ENCODE peak calls at places on chromosomes 11 and 22, in ten cellular contexts. W is endothelial cell of umbilical vein, C is right lobe of liver, I is heart left ventricle, K is uterus, M is right atrium auricular region, Z is left ventricle myocardium inferior, U is cardiac muscle cell, B is neural progenitor cell, N is kidney epithelial cell. Q is an unnamed sample.

GRCh38 chr22:49993649-49994360 is 18.8 kb downstream of the IL17REL start:
- DNase-seq in W (no peak), C (peak; percentile 45), I (no peak), K (no peak), M (no peak), Z (no peak), U (no peak), B (no peak), N (no peak), Q (no peak)

GRCh38 chr22:49203091-49203862 is 624.4 kb downstream of the BRD1 start:
- DNase-seq in W (no peak), C (peak; percentile 19), I (no peak), K (no peak), M (peak; percentile 21), Z (no peak), U (no peak), B (no peak), N (no peak), Q (no peak)

GRCh38 chr11:47593934-47594855 is at the start of gene C1QTNF4:
- DNase-seq in W (no peak), C (no peak), I (no peak), K (no peak), M (no peak), Z (no peak), U (peak; percentile 78), B (peak; percentile 78), N (no peak), Q (no peak)

GRCh38 chr11:8368772-8369171 is 105.1 kb upstream of the LMO1 start:
- DNase-seq in W (no peak), C (no peak), I (no peak), K (no peak), M (no peak), Z (no peak), U (no peak), B (no peak), N (no peak), Q (no peak)

GRCh38 chr11:11798586-11799438 is 43.0 kb upstream of the USP47 start:
- DNase-seq in W (peak; percentile 76), C (peak; percentile 87), I (peak; percentile 71), K (peak; percentile 82), M (peak; percentile 89), Z (peak; percentile 85), U (peak; percentile 86), B (peak; percentile 66), N (peak; percentile 26), Q (no peak)

GRCh38 chr11:102757823-102758549 is 22.4 kb downstream of the MMP10 start:
- DNase-seq in W (peak; percentile 77), C (no peak), I (no peak), K (no peak), M (no peak), Z (no peak), U (no peak), B (no peak), N (peak; percentile 62), Q (no peak)

GRCh38 chr11:72556433-72556832 is 117.8 kb downstream of the PDE2A start:
- DNase-seq in W (no peak), C (no peak), I (no peak), K (no peak), M (peak; percentile 42), Z (no peak), U (no peak), B (peak; percentile 1), N (no peak), Q (no peak)

GRCh38 chr11:131463609-131464008 is 93.2 kb downstream of the NTM start:
- DNase-seq in W (no peak), C (no peak), I (no peak), K (no peak), M (peak; percentile 54), Z (no peak), U (no peak), B (no peak), N (no peak), Q (no peak)

GRCh38 chr11:67165595-67165994 is 46.5 kb downstream of the KDM2A start:
- DNase-seq in W (no peak), C (no peak), I (no peak), K (no peak), M (no peak), Z (no peak), U (no peak), B (no peak), N (no peak), Q (no peak)

GRCh38 chr11:67167086-67167485 is 48.0 kb downstream of the KDM2A start:
- DNase-seq in W (peak; percentile 8), C (no peak), I (no peak), K (no peak), M (no peak), Z (no peak), U (no peak), B (no peak), N (no peak), Q (no peak)

GRCh38 chr11:67163006-67163405 is 43.9 kb downstream of the KDM2A start:
- DNase-seq in W (no peak), C (no peak), I (no peak), K (no peak), M (no peak), Z (no peak), U (no peak), B (no peak), N (no peak), Q (no peak)

GRCh38 chr11:67167715-67168114 is 48.7 kb downstream of the KDM2A start:
- DNase-seq in W (no peak), C (no peak), I (no peak), K (no peak), M (no peak), Z (no peak), U (no peak), B (no peak), N (no peak), Q (no peak)
- H3K4me3 ChIP-seq in W (no peak overlapping the region), C (no peak overlapping the region), I (no peak overlapping the region), K (no peak overlapping the region), M (no peak overlapping the region), Z (no peak overlapping the region), U (no peak overlapping the region), B (no peak overlapping the region), N (no peak overlapping the region), Q (no peak overlapping the region)

DNA sequence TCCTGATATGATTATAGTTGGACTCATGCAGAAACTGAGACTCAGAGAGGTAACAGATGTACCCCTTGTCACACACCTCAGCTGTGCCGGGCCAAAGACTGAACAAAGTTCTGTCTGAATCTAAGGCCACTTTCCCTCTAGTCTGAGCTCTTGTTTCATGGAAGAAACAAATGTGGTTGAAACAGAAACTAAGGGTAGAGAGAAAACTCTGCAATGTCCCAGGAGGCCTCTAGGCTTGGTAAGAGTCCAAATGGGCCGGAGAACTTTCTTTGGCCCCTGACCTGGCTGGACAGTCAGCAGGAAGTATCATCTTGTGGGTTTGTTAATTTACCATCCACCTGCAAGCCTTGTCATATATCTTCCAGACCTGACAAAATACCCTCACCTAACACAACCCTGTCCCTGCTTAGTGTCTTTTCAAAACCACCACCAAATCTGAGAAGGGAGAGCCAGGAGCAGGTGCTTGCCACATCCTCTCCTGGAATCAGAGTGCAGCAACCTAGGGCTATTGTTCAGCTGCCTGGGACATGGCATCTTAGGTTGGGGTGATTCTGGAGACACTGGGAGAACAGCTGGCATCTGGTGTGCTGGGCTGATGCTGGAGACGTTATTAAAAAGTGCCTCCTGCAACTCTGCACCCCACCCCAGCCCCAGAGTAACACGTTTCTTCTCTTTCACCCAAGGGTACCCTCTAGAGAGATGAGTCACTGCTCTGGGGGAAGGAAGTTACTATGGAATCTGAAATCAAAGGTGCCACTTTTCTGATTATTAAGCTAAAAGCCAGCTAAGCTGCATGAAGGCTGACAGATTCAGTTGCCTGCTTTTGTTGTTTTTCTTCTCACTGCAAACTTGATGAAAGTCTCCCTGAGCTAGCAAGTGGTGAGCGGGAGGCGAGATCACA is 126.3 kb upstream of the TIMP3 start:
- DNase-seq in W (no peak), C (no peak), I (peak; percentile 43), K (peak; percentile 38), M (no peak), Z (peak; percentile 36), U (no peak), B (no peak), N (no peak), Q (no peak)
- TF ChIP-seq CTCF in W (no peak), C (peak; percentile 16), I (no peak), K (no peak), M (no peak), Z (peak; percentile 41), U (peak; percentile 29), B (no peak), N (no peak), Q (no peak)

GRCh38 chr11:116860303-116860702 is 22.9 kb upstream of the APOA1 start:
- DNase-seq in W (no peak), C (no peak), I (no peak), K (no peak), M (no peak), Z (no peak), U (no peak), B (no peak), N (no peak), Q (no peak)

GRCh38 chr11:116859175-116859574 is 21.8 kb upstream of the APOA1 start:
- DNase-seq in W (no peak), C (no peak), I (no peak), K (no peak), M (no peak), Z (no peak), U (no peak), B (no peak), N (no peak), Q (no peak)

GRCh38 chr11:116857316-116857715 is 19.9 kb upstream of the APOA1 start:
- DNase-seq in W (no peak), C (no peak), I (no peak), K (no peak), M (no peak), Z (no peak), U (no peak), B (no peak), N (no peak), Q (no peak)

GRCh38 chr11:116856423-116856822 is 19.0 kb upstream of the APOA1 start:
- DNase-seq in W (no peak), C (no peak), I (no peak), K (no peak), M (no peak), Z (no peak), U (no peak), B (no peak), N (no peak), Q (no peak)

DNA sequence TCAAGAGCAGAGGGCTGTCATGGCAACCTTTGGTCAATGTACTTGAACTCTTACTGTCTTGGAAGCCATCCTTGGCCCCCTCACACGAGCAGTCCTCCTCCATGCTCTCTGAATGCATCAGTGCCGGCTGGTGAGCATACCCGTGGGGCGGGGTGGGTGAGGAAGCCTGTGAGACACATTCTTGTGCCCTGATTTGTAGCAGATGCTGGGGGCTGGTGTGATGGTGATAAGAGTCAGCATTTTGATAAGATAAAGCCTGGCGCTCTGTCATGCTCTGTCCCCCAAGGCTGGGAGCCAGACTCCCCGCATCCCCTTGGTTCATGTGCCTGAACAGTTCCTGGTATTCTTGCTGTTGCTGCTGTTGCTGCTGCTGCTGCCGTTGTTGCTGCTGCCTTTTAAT is 20.5 kb upstream of the APOA1 start:
- DNase-seq in W (no peak), C (no peak), I (no peak), K (no peak), M (no peak), Z (no peak), U (no peak), B (no peak), N (no peak), Q (no peak)
- H3K36me3 ChIP-seq in W (peaks cover 16% of the 10 kb centered on the region), C (no peaks in the 10 kb centered on the region), I (peaks cover 7% of the 10 kb centered on the region), K (no peaks in the 10 kb centered on the region), M (peaks cover 60% of the 10 kb centered on the region), Z (peaks cover 85% of the 10 kb centered on the region), U (peaks cover 51% of the 10 kb centered on the region), B (peaks cover 5% of the 10 kb centered on the region), N (peaks cover 2% of the 10 kb centered on the region), Q (peaks cover 19% of the 10 kb centered on the region)

GRCh38 chr11:1641096-1641495 is 11.5 kb downstream of the KRTAP5-5 start:
- DNase-seq in W (no peak), C (no peak), I (no peak), K (no peak), M (no peak), Z (no peak), U (no peak), B (no peak), N (no peak), Q (no peak)

GRCh38 chr11:1640076-1640946 is 10.7 kb downstream of the KRTAP5-5 start:
- DNase-seq in W (no peak), C (peak; percentile 61), I (no peak), K (no peak), M (no peak), Z (no peak), U (peak; percentile 62), B (peak; percentile 77), N (no peak), Q (no peak)

GRCh38 chr11:1639102-1639620 is 9.6 kb downstream of the KRTAP5-5 start:
- DNase-seq in W (peak; percentile 56), C (no peak), I (peak; percentile 60), K (no peak), M (no peak), Z (peak; percentile 63), U (no peak), B (no peak), N (no peak), Q (no peak)

GRCh38 chr11:1638344-1638743 is 8.8 kb downstream of the KRTAP5-5 start:
- DNase-seq in W (no peak), C (no peak), I (no peak), K (no peak), M (no peak), Z (no peak), U (no peak), B (no peak), N (no peak), Q (no peak)

GRCh38 chr11:1639666-1640065 is 10.1 kb downstream of the KRTAP5-5 start:
- DNase-seq in W (no peak), C (no peak), I (no peak), K (no peak), M (no peak), Z (no peak), U (no peak), B (no peak), N (no peak), Q (no peak)
- H3K4me3 ChIP-seq in W (no peak overlapping the region), C (no peak overlapping the region), I (no peak overlapping the region), K (no peak overlapping the region), M (no peak overlapping the region), Z (peak overlapping the region; percentile 25), U (no peak overlapping the region), B (no peak overlapping the region), N (no peak overlapping the region), Q (no peak overlapping the region)

Q was measured in esophagus squamous epithelium.